ENCODE peak calls at places on chromosomes 3 and 15, in nine cellular contexts. Q is adrenal gland; O is GM04504; G is NCI-H2029; D is CD4-positive, alpha-beta T cell; M is right cardiac atrium; B is activated CD8-positive, alpha-beta memory T cell treated with anti-CD3 and anti-CD28 coated beads for 48 hours; N is EL; Z is stimulated activated naive CD8-positive, alpha-beta T cell treated with anti-CD3 and anti-CD28 coated beads, Interleukin-15, Interleukin-2, amounts not matched to agents 100 U/mL and 50 U/mL, for 24 hours. F is an unnamed sample.

GRCh38 chr15:92158426-92158825 is 235.3 kb upstream of the ST8SIA2 start:
- DNase-seq in Q (no peak), O (no peak), G (no peak), D (peak; percentile 33), M (no peak), B (peak; percentile 5), N (no peak), Z (peak; percentile 36), F (no peak)

GRCh38 chr15:72614810-72615532 is 39.5 kb upstream of the GOLGA6B start:
- DNase-seq in Q (no peak), O (no peak), G (peak; percentile 60), D (no peak), M (no peak), B (no peak), N (no peak), Z (no peak), F (no peak)

GRCh38 chr3:127423856-127424765 is 136.3 kb upstream of the PRR20G start:
- DNase-seq in Q (no peak), O (no peak), G (no peak), D (no peak), M (no peak), B (no peak), N (no peak), Z (no peak), F (no peak)

GRCh38 chr3:53350652-53351051 is 3.3 kb upstream of the DCP1A start:
- DNase-seq in Q (peak; percentile 51), O (no peak), G (no peak), D (no peak), M (no peak), B (no peak), N (peak; percentile 60), Z (no peak), F (no peak)

GRCh38 chr15:63212050-63212973 is 22.9 kb downstream of the RAB8B start:
- DNase-seq in Q (no peak), O (peak; percentile 58), G (no peak), D (no peak), M (no peak), B (no peak), N (peak; percentile 72), Z (no peak), F (no peak)

GRCh38 chr15:80662756-80663553 is 32.2 kb upstream of the ABHD17C start:
- DNase-seq in Q (no peak), O (no peak), G (no peak), D (no peak), M (no peak), B (no peak), N (no peak), Z (no peak), F (no peak)

GRCh38 chr3:113736548-113737089 is 9.4 kb downstream of the NAA50 start:
- DNase-seq in Q (peak; percentile 66), O (peak; percentile 29), G (peak; percentile 47), D (no peak), M (no peak), B (no peak), N (peak; percentile 72), Z (no peak), F (no peak)

GRCh38 chr3:16596352-16597032 is 8.7 kb downstream of the DAZL start:
- DNase-seq in Q (no peak), O (no peak), G (no peak), D (no peak), M (no peak), B (no peak), N (no peak), Z (peak; percentile 23), F (no peak)

GRCh38 chr3:30523366-30523765 is 83.0 kb upstream of the TGFBR2 start:
- DNase-seq in Q (no peak), O (no peak), G (no peak), D (no peak), M (no peak), B (no peak), N (no peak), Z (no peak), F (no peak)

GRCh38 chr3:165614332-165614731 is 222.9 kb downstream of the BCHE start:
- DNase-seq in Q (no peak), O (no peak), G (no peak), D (no peak), M (no peak), B (no peak), N (no peak), Z (no peak), F (no peak)

GRCh38 chr3:36591959-36592358 is 172.4 kb downstream of the DCLK3 start:
- DNase-seq in Q (no peak), O (peak; percentile 10), G (no peak), D (no peak), M (no peak), B (no peak), N (peak; percentile 25), Z (no peak), F (no peak)

GRCh38 chr15:76149291-76149910 is 89.6 kb downstream of the TMEM266 start:
- DNase-seq in Q (no peak), O (no peak), G (no peak), D (no peak), M (no peak), B (no peak), N (peak; percentile 68), Z (no peak), F (no peak)

GRCh38 chr3:177792363-177793030 is 595.2 kb upstream of the TBL1XR1 start:
- DNase-seq in Q (no peak), O (no peak), G (no peak), D (no peak), M (no peak), B (no peak), N (peak; percentile 78), Z (no peak), F (no peak)

GRCh38 chr15:88018865-88019626 is 237.5 kb downstream of the NTRK3 start:
- DNase-seq in Q (no peak), O (peak; percentile 65), G (no peak), D (no peak), M (no peak), B (no peak), N (peak; percentile 75), Z (no peak), F (no peak)

GRCh38 chr3:171980578-171981270 is 58.7 kb upstream of the FNDC3B start:
- DNase-seq in Q (no peak), O (no peak), G (no peak), D (no peak), M (no peak), B (no peak), N (no peak), Z (no peak), F (no peak)

GRCh38 chr15:71892335-71892734 is 82.0 kb downstream of the NR2E3 start:
- DNase-seq in Q (no peak), O (no peak), G (no peak), D (no peak), M (no peak), B (no peak), N (no peak), Z (no peak), F (no peak)

GRCh38 chr15:90618330-90619136 is 88.8 kb downstream of the CRTC3 start:
- DNase-seq in Q (no peak), O (no peak), G (peak; percentile 14), D (no peak), M (no peak), B (no peak), N (no peak), Z (no peak), F (no peak)

GRCh38 chr3:106215047-106215446 is 346.2 kb upstream of the CBLB start:
- DNase-seq in Q (no peak), O (no peak), G (no peak), D (no peak), M (no peak), B (no peak), N (peak; percentile 23), Z (peak; percentile 51), F (no peak)

GRCh38 chr3:47476644-47477199 is 981 bp upstream of the SCAP start:
- DNase-seq in Q (no peak), O (no peak), G (no peak), D (no peak), M (no peak), B (no peak), N (no peak), Z (peak; percentile 12), F (peak; percentile 20)